ENCODE peak calls at places on chromosome 18, in seven cellular contexts. G is HepG2, M is progenitor cell of endocrine pancreas, A is cardiac muscle cell, Z is body of pancreas, R is epithelial cell of esophagus, N is AG10803. T is an unnamed sample.

GRCh38 chr18:79733135-79733609 is 53.6 kb downstream of the CTDP1 start:
- DNase-seq in G (no peak), M (no peak), A (no peak), Z (no peak), R (no peak), N (no peak), T (no peak)

GRCh38 chr18:48955528-48956261 is 4.9 kb upstream of the SMAD7 start:
- DNase-seq in G (no peak), M (no peak), A (no peak), Z (peak; percentile 32), R (peak; percentile 44), N (peak; percentile 92), T (no peak)

GRCh38 chr18:11310476-11311086 is 161.2 kb upstream of the PIEZO2 start:
- DNase-seq in G (peak; percentile 40), M (peak; percentile 25), A (peak; percentile 79), Z (peak; percentile 52), R (peak; percentile 23), N (peak; percentile 49), T (peak; percentile 59)

GRCh38 chr18:79935925-79936324 is 15.5 kb downstream of the SLC66A2 start:
- DNase-seq in G (no peak), M (no peak), A (no peak), Z (peak; percentile 3), R (no peak), N (no peak), T (no peak)

GRCh38 chr18:54776282-54776977 is 51.8 kb upstream of the RAB27B start:
- DNase-seq in G (peak; percentile 37), M (no peak), A (no peak), Z (no peak), R (peak; percentile 99), N (peak; percentile 97), T (peak; percentile 98)

GRCh38 chr18:61845212-61845611 is 47.6 kb downstream of the RNF152 start:
- DNase-seq in G (no peak), M (no peak), A (no peak), Z (no peak), R (no peak), N (no peak), T (no peak)

GRCh38 chr18:78912336-78912735 is 67.3 kb upstream of the SALL3 start:
- DNase-seq in G (no peak), M (no peak), A (no peak), Z (no peak), R (no peak), N (no peak), T (no peak)

GRCh38 chr18:55506074-55506473 is 81.9 kb downstream of the TCF4 start:
- DNase-seq in G (no peak), M (no peak), A (no peak), Z (no peak), R (no peak), N (no peak), T (no peak)

GRCh38 chr18:48928787-48929186 is 22.0 kb downstream of the SMAD7 start:
- DNase-seq in G (peak; percentile 65), M (no peak), A (no peak), Z (peak; percentile 70), R (peak; percentile 76), N (peak; percentile 50), T (no peak)

GRCh38 chr18:10207682-10208081 is 246.8 kb upstream of the APCDD1 start:
- DNase-seq in G (no peak), M (no peak), A (no peak), Z (no peak), R (no peak), N (no peak), T (no peak)

GRCh38 chr18:7452331-7452730 is 114.8 kb upstream of the PTPRM start:
- DNase-seq in G (peak; percentile 18), M (no peak), A (peak; percentile 68), Z (peak; percentile 37), R (peak; percentile 39), N (peak; percentile 18), T (peak; percentile 72)

GRCh38 chr18:13796515-13796914 is 27.4 kb upstream of the MC5R start:
- DNase-seq in G (no peak), M (no peak), A (no peak), Z (no peak), R (no peak), N (no peak), T (no peak)
- TF ChIP-seq CTCF in G (peak; percentile 59), M (no peak), A (no peak), Z (no peak), R (no peak), N (no peak), T (no peak)

GRCh38 chr18:24446953-24447537 is 13.4 kb upstream of the HRH4 start:
- DNase-seq in G (no peak), M (no peak), A (no peak), Z (no peak), R (no peak), N (no peak), T (no peak)
- TF ChIP-seq CTCF in G (no peak), M (no peak), A (peak; percentile 13), Z (no peak), R (peak; percentile 28), N (no peak), T (no peak)

DNA sequence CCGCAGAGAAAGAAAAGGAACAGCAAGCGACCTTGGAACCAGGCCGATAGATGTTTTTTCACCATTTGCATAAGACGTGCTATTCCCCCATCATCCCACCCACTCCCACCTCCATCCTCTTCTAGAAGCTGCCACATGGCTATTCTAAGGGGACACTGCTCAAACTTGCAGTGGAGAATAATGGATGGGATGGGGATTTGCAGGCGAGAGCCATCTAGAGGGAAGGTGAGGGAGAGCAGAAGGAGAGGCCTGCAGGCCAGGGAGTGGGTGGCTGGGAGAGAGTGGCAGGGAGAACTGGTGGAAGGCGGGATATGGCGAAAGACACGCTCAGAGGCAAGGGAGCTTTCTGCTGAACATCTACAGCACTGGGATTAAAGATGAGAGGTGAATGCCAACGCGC is 84.9 kb downstream of the MAPK4 start:
- DNase-seq in G (peak; percentile 33), M (no peak), A (peak; percentile 43), Z (no peak), R (peak; percentile 63), N (no peak), T (peak; percentile 60)
- TF ChIP-seq CTCF in G (peak; percentile 72), M (peak; percentile 50), A (peak; percentile 59), Z (no peak), R (peak; percentile 75), N (no peak), T (no peak)

DNA sequence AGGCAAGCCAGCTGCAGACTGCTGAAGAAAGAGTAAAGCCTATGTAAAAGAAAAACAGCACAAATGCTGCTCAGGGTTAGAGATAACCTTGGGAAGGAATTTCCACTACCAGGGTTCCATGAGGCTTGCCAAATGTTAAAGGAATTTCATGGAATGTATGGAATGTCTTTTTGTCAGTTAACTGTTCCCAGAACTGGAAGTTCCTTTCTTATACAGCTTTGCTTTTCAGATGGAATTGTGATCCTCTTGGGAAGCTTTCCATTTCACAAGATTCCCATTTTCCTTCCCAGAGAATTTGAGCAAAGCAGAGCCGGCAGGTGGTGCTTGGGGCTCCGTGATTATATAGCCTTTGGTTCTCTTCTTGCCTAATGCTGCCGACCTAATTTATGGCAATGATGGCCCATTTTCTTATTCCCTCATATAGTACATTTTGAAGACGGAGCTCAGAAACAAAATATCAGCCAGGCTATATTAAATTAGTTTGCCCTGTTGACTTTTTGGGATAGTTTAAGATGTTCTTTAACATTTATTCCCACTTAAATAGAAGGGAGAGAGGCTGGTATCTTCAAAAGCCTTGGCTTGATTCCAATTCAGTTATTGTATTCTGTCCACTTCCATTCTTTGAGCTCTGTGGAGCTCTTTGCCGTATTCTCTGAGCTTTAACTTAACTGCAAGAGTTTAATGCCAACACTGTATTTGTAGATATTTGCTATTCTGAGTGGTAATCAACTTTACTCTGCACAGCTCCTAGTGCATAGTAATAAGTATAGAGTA is 162.3 kb downstream of the PHLPP1 start:
- DNase-seq in G (peak; percentile 30), M (no peak), A (peak; percentile 71), Z (no peak), R (no peak), N (peak; percentile 83), T (peak; percentile 36)
- TF ChIP-seq CTCF in G (no peak), M (no peak), A (peak; percentile 29), Z (no peak), R (no peak), N (peak; percentile 26), T (no peak)

GRCh38 chr18:67139899-67140298 is 376.6 kb downstream of the DSEL start:
- DNase-seq in G (no peak), M (no peak), A (no peak), Z (no peak), R (no peak), N (no peak), T (no peak)
- TF ChIP-seq CTCF in G (no peak), M (no peak), A (no peak), Z (no peak), R (no peak), N (no peak), T (no peak)

GRCh38 chr18:58335821-58336220 is 291.8 kb downstream of the NEDD4L start:
- DNase-seq in G (no peak), M (no peak), A (no peak), Z (no peak), R (no peak), N (no peak), T (no peak)
- TF ChIP-seq CTCF in G (no peak), M (peak; percentile 34), A (peak; percentile 29), Z (no peak), R (no peak), N (peak; percentile 41), T (no peak)

DNA sequence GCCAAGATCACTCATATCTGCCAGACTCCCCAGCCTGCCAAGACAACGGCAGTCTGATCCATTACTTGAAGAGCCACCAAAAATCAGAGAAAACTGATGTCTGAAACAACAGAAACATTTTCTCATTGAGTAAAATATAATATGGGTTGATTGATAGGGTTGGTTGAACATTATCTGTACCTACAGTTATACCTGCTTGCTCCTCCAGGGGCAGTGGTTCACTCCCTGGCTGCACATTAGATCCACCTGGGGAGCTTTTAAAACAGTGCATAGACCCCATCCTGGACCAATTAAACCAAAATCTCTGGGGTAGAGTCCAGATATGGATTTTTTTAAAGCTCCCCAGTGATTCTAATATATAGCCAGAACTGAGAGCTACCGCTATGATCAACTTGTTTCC is 43.6 kb upstream of the SLC14A2 start:
- DNase-seq in G (no peak), M (no peak), A (no peak), Z (no peak), R (peak; percentile 36), N (no peak), T (no peak)
- TF ChIP-seq CTCF in G (no peak), M (peak; percentile 50), A (peak; percentile 23), Z (no peak), R (peak; percentile 62), N (peak; percentile 31), T (no peak)

GRCh38 chr18:74623047-74623816 is 25.6 kb downstream of the ZNF407 start:
- DNase-seq in G (no peak), M (no peak), A (no peak), Z (no peak), R (peak; percentile 22), N (peak; percentile 25), T (peak; percentile 10)
- TF ChIP-seq CTCF in G (peak; percentile 18), M (peak; percentile 55), A (peak; percentile 45), Z (peak; percentile 19), R (peak; percentile 53), N (peak; percentile 47), T (no peak)

DNA sequence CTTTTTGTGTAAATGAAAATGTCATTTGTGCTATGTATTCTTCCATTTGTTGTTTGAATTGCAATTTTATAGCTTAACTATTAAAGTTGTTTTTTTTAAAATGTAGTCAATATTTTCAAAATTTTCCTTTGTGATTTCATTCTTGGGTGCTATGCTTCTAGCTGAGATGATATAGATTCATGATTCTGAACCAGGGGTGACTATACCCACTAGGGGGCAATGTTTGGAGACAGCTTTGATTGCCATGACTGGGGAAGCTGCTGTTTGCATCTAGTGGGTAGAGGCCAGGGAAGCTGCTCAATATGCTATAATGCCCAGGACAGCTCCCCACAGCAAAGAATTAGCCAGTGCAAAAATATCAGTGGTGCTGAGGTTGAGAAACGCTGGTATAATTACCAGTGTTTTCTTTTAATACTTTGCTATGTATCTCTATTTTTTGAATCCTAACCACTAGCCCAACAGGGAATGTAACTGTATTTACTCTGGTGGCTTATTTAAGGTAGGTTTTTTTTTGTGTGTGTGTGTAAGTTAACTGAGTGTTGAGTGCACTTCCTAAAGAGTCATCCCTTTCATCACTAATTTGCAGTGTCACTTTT is 99.7 kb downstream of the MEP1B start:
- DNase-seq in G (peak; percentile 66), M (peak; percentile 38), A (peak; percentile 79), Z (peak; percentile 62), R (peak; percentile 79), N (peak; percentile 65), T (peak; percentile 82)
- TF ChIP-seq CTCF in G (peak; percentile 75), M (peak; percentile 79), A (peak; percentile 84), Z (peak; percentile 51), R (peak; percentile 78), N (peak; percentile 94), T (peak; percentile 59)